ENCODE peak calls at places on chromosomes 3 and 15, in five cellular contexts. P is ELF-1; U is activated naive CD8-positive, alpha-beta T cell treated with anti-CD3 and anti-CD28 coated beads, Interleukin-2, amount 50 U/mL, for 24 hours; L is CD8-positive, alpha-beta memory T cell; M is kidney tubule cell. D is an unnamed sample.
A peak's percentile ranks its signal among the peaks of the same experiment; 100 is the strongest.

GRCh38 chr3:125587039-125587664 is 8.1 kb downstream of the OSBPL11 start:
- DNase-seq in P (no peak), U (no peak), L (no peak), M (no peak), D (no peak)

GRCh38 chr3:81554348-81554747 is 207.1 kb downstream of the GBE1 start:
- DNase-seq in P (no peak), U (no peak), L (no peak), M (no peak), D (no peak)

GRCh38 chr3:154122096-154122911 is 1.1 kb downstream of the ARHGEF26 start:
- DNase-seq in P (no peak), U (peak; percentile 3), L (no peak), M (no peak), D (no peak)

GRCh38 chr3:42991369-42992315 is 12.5 kb downstream of the GASK1A start:
- DNase-seq in P (no peak), U (no peak), L (no peak), M (no peak), D (peak; percentile 73)

GRCh38 chr3:102069211-102069662 is 219.9 kb downstream of the NFKBIZ start:
- DNase-seq in P (no peak), U (no peak), L (no peak), M (peak; percentile 81), D (no peak)

GRCh38 chr3:94076055-94076454 is 13.2 kb downstream of the NSUN3 start:
- DNase-seq in P (no peak), U (no peak), L (no peak), M (peak; percentile 71), D (no peak)

GRCh38 chr15:48283361-48284157 is 47.7 kb upstream of the DUT start:
- DNase-seq in P (no peak), U (no peak), L (no peak), M (no peak), D (no peak)

GRCh38 chr3:30077746-30078145 is 528.7 kb upstream of the TGFBR2 start:
- DNase-seq in P (no peak), U (no peak), L (no peak), M (peak; percentile 4), D (no peak)

GRCh38 chr15:31437686-31438085 is 111.1 kb downstream of the KLF13 start:
- DNase-seq in P (no peak), U (peak; percentile 80), L (peak; percentile 55), M (no peak), D (no peak)

GRCh38 chr15:63240136-63240535 is 37.3 kb upstream of the APH1B start:
- DNase-seq in P (no peak), U (no peak), L (no peak), M (no peak), D (no peak)

GRCh38 chr3:169573129-169573528 is 90.4 kb downstream of the MECOM start:
- DNase-seq in P (no peak), U (no peak), L (no peak), M (no peak), D (no peak)

GRCh38 chr15:25249236-25250010 is 189.4 kb downstream of the UBE3A start:
- DNase-seq in P (no peak), U (no peak), L (no peak), M (no peak), D (no peak)

GRCh38 chr15:37536967-37537624 is 397.3 kb upstream of the TMCO5A start:
- DNase-seq in P (no peak), U (no peak), L (no peak), M (peak; percentile 70), D (no peak)

GRCh38 chr3:27224197-27224596 is 145.0 kb downstream of the NEK10 start:
- DNase-seq in P (no peak), U (no peak), L (no peak), M (no peak), D (peak; percentile 86)

GRCh38 chr3:52318186-52318793 is 2.2 kb downstream of the DNAH1 start:
- DNase-seq in P (peak; percentile 59), U (no peak), L (no peak), M (no peak), D (no peak)

GRCh38 chr3:178181784-178182183 is 354.5 kb upstream of the KCNMB2 start:
- DNase-seq in P (no peak), U (no peak), L (no peak), M (no peak), D (no peak)

GRCh38 chr3:97930018-97930417 is 42.2 kb downstream of the RIOX2 start:
- DNase-seq in P (no peak), U (no peak), L (no peak), M (no peak), D (no peak)

GRCh38 chr3:140441006-140441405 is 236.9 kb upstream of the TRIM42 start:
- DNase-seq in P (no peak), U (no peak), L (no peak), M (peak; percentile 93), D (no peak)

GRCh38 chr3:88302003-88302393 is 152.2 kb downstream of the C3orf38 start:
- DNase-seq in P (no peak), U (no peak), L (no peak), M (no peak), D (no peak)

D was measured in posterior cingulate gyrus.